ENCODE peak calls at places on chromosome X, in four cellular contexts. V is IMR-90, R is H1, E is H9. A is an unnamed sample.

GRCh38 chrX:53481093-53481492 is 46.9 kb upstream of the HSD17B10 start:
- DNase-seq in V (no peak), R (peak), E (peak), A (peak)

GRCh38 chrX:46611658-46612362 is 38.2 kb downstream of the CHST7 start:
- DNase-seq in V (no peak), R (no peak), E (no peak), A (no peak)

GRCh38 chrX:30301977-30302376 is 7.2 kb downstream of the NR0B1 start:
- DNase-seq in V (peak), R (no peak), E (no peak), A (peak)

GRCh38 chrX:124098089-124098488 is 136.6 kb downstream of the STAG2 start:
- DNase-seq in V (peak), R (no peak), E (no peak), A (peak)

GRCh38 chrX:39856472-39857121 is 241.2 kb downstream of the BCOR start:
- DNase-seq in V (no peak), R (no peak), E (no peak), A (no peak)

GRCh38 chrX:70293621-70294020 is 3.7 kb downstream of the KIF4A start:
- DNase-seq in V (peak), R (no peak), E (no peak), A (no peak)

GRCh38 chrX:55778322-55778721 is 60.8 kb downstream of the RRAGB start:
- DNase-seq in V (peak), R (no peak), E (no peak), A (peak)

GRCh38 chrX:145178268-145178667 is 69.0 kb upstream of the SPANXN1 start:
- DNase-seq in V (no peak), R (no peak), E (no peak), A (no peak)

GRCh38 chrX:65575024-65575423 is 40.4 kb upstream of the LAS1L start:
- DNase-seq in V (peak), R (no peak), E (no peak), A (no peak)

GRCh38 chrX:154742623-154743022 is 8.3 kb downstream of the GAB3 start:
- DNase-seq in V (no peak), R (no peak), E (no peak), A (no peak)

GRCh38 chrX:53190363-53190960 is 34.5 kb downstream of the KDM5C start:
- DNase-seq in V (no peak), R (peak), E (peak), A (peak)

GRCh38 chrX:128816919-128817318 is 706.4 kb downstream of the SMARCA1 start:
- DNase-seq in V (no peak), R (no peak), E (peak), A (peak)

GRCh38 chrX:150536455-150537116 is 31.8 kb upstream of the MTM1 start:
- DNase-seq in V (no peak), R (no peak), E (no peak), A (no peak)

GRCh38 chrX:10071451-10072163 is 85.2 kb upstream of the CLCN4 start:
- DNase-seq in V (no peak), R (no peak), E (no peak), A (no peak)

GRCh38 chrX:141945415-141945814 is 41.7 kb downstream of the MAGEC1 start:
- DNase-seq in V (no peak), R (no peak), E (no peak), A (no peak)

GRCh38 chrX:23898412-23898959 is 9.3 kb downstream of the APOO start:
- DNase-seq in V (peak), R (no peak), E (no peak), A (no peak)

GRCh38 chrX:98057176-98057575 is 1173.5 kb downstream of the RPA4 start:
- DNase-seq in V (no peak), R (no peak), E (no peak), A (no peak)

GRCh38 chrX:39174761-39175417 is 373.6 kb downstream of the MID1IP1 start:
- DNase-seq in V (no peak), R (no peak), E (no peak), A (no peak)

GRCh38 chrX:132956421-132957210 is 1.8 kb downstream of the HS6ST2 start:
- DNase-seq in V (no peak), R (peak), E (no peak), A (no peak)

GRCh38 chrX:150913511-150913910 is 15.0 kb upstream of the CD99L2 start:
- DNase-seq in V (peak), R (no peak), E (no peak), A (no peak)

GRCh38 chrX:109187473-109188168 is 294.3 kb downstream of the GUCY2F start:
- DNase-seq in V (no peak), R (no peak), E (no peak), A (no peak)

GRCh38 chrX:9656277-9656676 is 109.4 kb downstream of the GPR143 start:
- DNase-seq in V (peak), R (no peak), E (no peak), A (no peak)

GRCh38 chrX:9668537-9668936 is 97.1 kb downstream of the GPR143 start:
- DNase-seq in V (peak), R (no peak), E (no peak), A (no peak)

GRCh38 chrX:72003811-72004750 is 93.4 kb downstream of the NHSL2 start:
- DNase-seq in V (no peak), R (peak), E (peak), A (peak)

GRCh38 chrX:23644744-23645143 is 22.5 kb upstream of the PRDX4 start:
- DNase-seq in V (no peak), R (no peak), E (no peak), A (no peak)

GRCh38 chrX:81120936-81121351 is 80.8 kb downstream of the HMGN5 start:
- DNase-seq in V (peak), R (peak), E (peak), A (peak)

GRCh38 chrX:70168238-70169188 is 8.8 kb upstream of the DGAT2L6 start:
- DNase-seq in V (peak), R (no peak), E (peak), A (peak)

GRCh38 chrX:12383196-12383595 is 244.9 kb downstream of the FRMPD4 start:
- DNase-seq in V (no peak), R (no peak), E (no peak), A (peak)

GRCh38 chrX:24229400-24229879 is 79.9 kb downstream of the ZFX start:
- DNase-seq in V (no peak), R (no peak), E (no peak), A (no peak)

GRCh38 chrX:14291626-14292025 is 237.7 kb upstream of the GLRA2 start:
- DNase-seq in V (no peak), R (no peak), E (peak), A (peak)

GRCh38 chrX:40402771-40403533 is 177.8 kb upstream of the ATP6AP2 start:
- DNase-seq in V (peak), R (no peak), E (no peak), A (peak)

GRCh38 chrX:4314586-4314985 is 601.1 kb upstream of the PRKX start:
- DNase-seq in V (no peak), R (no peak), E (no peak), A (no peak)

GRCh38 chrX:129697204-129697829 is 41.5 kb upstream of the XPNPEP2 start:
- DNase-seq in V (no peak), R (no peak), E (peak), A (no peak)

GRCh38 chrX:73855546-73855945 is 292.5 kb downstream of the CHIC1 start:
- DNase-seq in V (peak), R (peak), E (peak), A (peak)

GRCh38 chrX:46704767-46705386 is 54.0 kb downstream of the SLC9A7 start:
- DNase-seq in V (peak), R (no peak), E (no peak), A (no peak)

GRCh38 chrX:47112316-47112954 is 32.1 kb downstream of the NDUFB11 start:
- DNase-seq in V (no peak), R (no peak), E (peak), A (peak)

GRCh38 chrX:54246866-54247265 is 63.8 kb upstream of the FAM120C start:
- DNase-seq in V (peak), R (no peak), E (no peak), A (no peak)

DNA sequence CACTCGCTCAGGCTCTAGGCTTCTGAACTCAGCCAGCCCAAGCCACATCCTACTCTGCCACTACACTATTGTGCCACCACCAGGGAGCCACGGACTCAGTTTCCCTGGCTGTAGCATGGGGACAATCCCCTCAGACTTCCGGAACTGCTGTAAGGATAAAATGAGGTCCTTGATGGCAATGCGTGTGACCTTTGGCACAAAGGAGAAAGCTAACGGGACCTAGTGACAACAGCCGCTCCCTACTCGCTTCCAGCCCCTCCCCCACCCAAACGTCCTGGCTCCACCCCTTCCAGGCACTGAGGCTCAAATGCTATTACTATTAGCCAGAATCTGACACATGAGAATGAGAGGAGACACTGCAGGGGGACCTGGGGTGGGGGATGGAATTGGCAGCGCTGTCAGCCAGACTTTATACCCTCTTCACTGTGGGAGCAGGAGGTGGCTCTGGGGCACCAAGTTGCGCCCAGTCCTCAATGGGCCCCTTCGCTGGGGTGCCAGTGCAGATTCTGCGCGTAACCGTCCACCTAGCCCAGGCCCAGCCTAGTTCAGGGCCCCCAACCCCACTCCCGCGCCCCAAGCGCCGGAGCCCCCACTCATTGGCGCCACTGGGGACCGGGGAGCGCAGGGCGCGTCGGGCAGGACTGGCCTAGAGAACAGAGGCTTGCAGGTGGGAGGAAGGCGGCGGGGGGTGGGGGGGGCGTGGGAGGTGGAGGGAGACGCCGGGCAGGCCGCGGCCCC is 5.3 kb upstream of the DUSP9 start:
- DNase-seq in V (no peak), R (no peak), E (peak), A (peak)
- H3K56ac ChIP-seq in V (no peak), R (no peak), E (no peak), A (no peak)

GRCh38 chrX:7542566-7542965 is 300.4 kb upstream of the VCX start:
- DNase-seq in V (no peak), R (no peak), E (no peak), A (no peak)

GRCh38 chrX:7546551-7547080 is 296.4 kb upstream of the VCX start:
- DNase-seq in V (no peak), R (no peak), E (no peak), A (no peak)
- H2BK15ac ChIP-seq in V (no peak), R (no peak), E (no peak), A (no peak)

GRCh38 chrX:119672252-119672825 is 20.6 kb downstream of the SEPTIN6 start:
- DNase-seq in V (peak), R (no peak), E (no peak), A (no peak)

GRCh38 chrX:119669424-119670037 is 23.4 kb downstream of the SEPTIN6 start:
- DNase-seq in V (peak), R (no peak), E (no peak), A (no peak)

GRCh38 chrX:119677654-119677981 is 15.3 kb downstream of the SEPTIN6 start:
- DNase-seq in V (no peak), R (no peak), E (no peak), A (no peak)

GRCh38 chrX:119676949-119677653 is 15.9 kb downstream of the SEPTIN6 start:
- DNase-seq in V (no peak), R (no peak), E (no peak), A (no peak)

GRCh38 chrX:119673336-119673735 is 19.6 kb downstream of the SEPTIN6 start:
- DNase-seq in V (no peak), R (no peak), E (no peak), A (no peak)
- H3K56ac ChIP-seq in V (no peak), R (no peak), E (no peak), A (no peak)

DNA sequence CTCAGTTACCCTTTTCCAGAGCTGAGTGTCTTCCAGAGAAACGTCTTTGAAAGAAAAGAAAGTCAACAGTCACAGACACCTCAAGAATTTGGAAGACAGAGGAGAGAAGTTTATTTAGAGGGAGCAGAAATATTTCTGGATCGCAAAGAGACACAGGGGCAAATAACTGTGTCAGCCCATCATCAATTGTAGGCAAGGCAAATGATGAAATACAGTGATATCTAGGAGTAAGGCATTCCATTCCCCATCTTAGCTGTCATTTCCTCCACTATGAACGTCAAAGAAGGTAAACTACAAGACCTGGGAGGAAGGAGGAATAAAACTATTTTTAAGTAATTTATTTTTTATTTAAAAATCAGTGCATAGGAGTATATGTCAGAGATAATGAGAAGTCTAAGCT is 2.0 kb downstream of the NOX1 start:
- DNase-seq in V (peak), R (no peak), E (no peak), A (no peak)
- H2BK15ac ChIP-seq in V (no peak), R (no peak), E (no peak), A (no peak)

GRCh38 chrX:116238093-116238492 is 67.5 kb downstream of the AGTR2 start:
- DNase-seq in V (no peak), R (no peak), E (no peak), A (no peak)
- H3K56ac ChIP-seq in V (no peak), R (no peak), E (no peak), A (no peak)

GRCh38 chrX:136204571-136204970 is 46.6 kb downstream of the MAP7D3 start:
- DNase-seq in V (peak), R (no peak), E (peak), A (peak)
- H2BK15ac ChIP-seq in V (peak), R (no peak), E (no peak), A (no peak)

GRCh38 chrX:97030463-97030862 is 146.8 kb downstream of the RPA4 start:
- DNase-seq in V (no peak), R (no peak), E (no peak), A (no peak)

GRCh38 chrX:97026406-97026805 is 142.7 kb downstream of the RPA4 start:
- DNase-seq in V (peak), R (no peak), E (no peak), A (peak)

GRCh38 chrX:97027384-97027922 is 143.7 kb downstream of the RPA4 start:
- DNase-seq in V (peak), R (peak), E (peak), A (peak)

DNA sequence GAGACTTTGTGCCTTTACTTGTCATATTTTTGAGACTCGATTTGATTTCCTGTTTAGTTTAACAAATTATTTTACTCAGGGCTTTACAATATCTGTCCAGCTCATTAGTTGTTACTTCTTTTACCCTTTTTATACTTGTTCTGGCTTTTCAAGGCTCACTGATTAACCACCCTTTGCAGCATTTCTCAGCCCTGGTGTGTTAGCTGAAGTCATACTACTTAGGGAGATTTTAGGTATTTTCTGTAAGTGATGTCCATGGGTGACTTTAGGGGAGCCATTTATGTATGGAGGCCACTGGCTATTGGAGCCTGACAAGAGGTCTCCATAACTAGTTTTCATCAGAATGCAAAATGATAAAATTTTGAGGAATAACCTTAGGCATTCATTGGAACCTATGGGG is 147.2 kb downstream of the RPA4 start:
- DNase-seq in V (no peak), R (no peak), E (no peak), A (no peak)
- H3K56ac ChIP-seq in V (no peak), R (no peak), E (no peak), A (no peak)

GRCh38 chrX:118346258-118347094 is 570 bp downstream of the WDR44 start:
- DNase-seq in V (no peak), R (no peak), E (no peak), A (peak)
- H2BK15ac ChIP-seq in V (peak), R (no peak), E (no peak), A (no peak)

A was measured in mesendoderm.